ENCODE peak calls at places on chromosomes 5 and 9, in five cellular contexts. P is GM12878, Y is SK-N-SH, B is K562, S is HCT116. J is an unnamed sample.

GRCh38 chr9:14547245-14548060 is 145.8 kb downstream of the ZDHHC21 start:
- DNase-seq in P (no peak), Y (no peak), B (no peak), S (no peak), J (no peak)

GRCh38 chr5:41181691-41182564 is 31.4 kb downstream of the C6 start:
- DNase-seq in P (no peak), Y (no peak), B (no peak), S (no peak), J (peak)

GRCh38 chr9:134130503-134131375 is 5.1 kb upstream of the WDR5 start:
- DNase-seq in P (no peak), Y (no peak), B (no peak), S (no peak), J (peak)

GRCh38 chr5:147487031-147487750 is 22.7 kb downstream of the DPYSL3 start:
- DNase-seq in P (no peak), Y (no peak), B (no peak), S (no peak), J (no peak)

GRCh38 chr5:4479381-4479780 is 660.7 kb upstream of the ADAMTS16 start:
- DNase-seq in P (no peak), Y (no peak), B (no peak), S (no peak), J (no peak)

GRCh38 chr5:154197801-154198461 is 7.4 kb downstream of the GALNT10 start:
- DNase-seq in P (peak), Y (no peak), B (no peak), S (no peak), J (peak)

GRCh38 chr9:114099523-114100270 is 605 bp upstream of the KIF12 start:
- DNase-seq in P (no peak), Y (no peak), B (no peak), S (no peak), J (no peak)

GRCh38 chr5:138948391-138949222 is 73.5 kb upstream of the LRRTM2 start:
- DNase-seq in P (no peak), Y (peak), B (no peak), S (no peak), J (no peak)

GRCh38 chr5:29143266-29143665 is 2050.2 kb upstream of the CDH6 start:
- DNase-seq in P (no peak), Y (no peak), B (no peak), S (no peak), J (no peak)

GRCh38 chr5:66207800-66208561 is 63.9 kb downstream of the SREK1 start:
- DNase-seq in P (no peak), Y (no peak), B (no peak), S (no peak), J (no peak)

GRCh38 chr5:57445715-57446037 is 36.9 kb downstream of the ACTBL2 start:
- DNase-seq in P (no peak), Y (no peak), B (no peak), S (no peak), J (no peak)

GRCh38 chr5:141040093-141040762 is 10.9 kb upstream of the PCDHB1 start:
- DNase-seq in P (no peak), Y (peak), B (no peak), S (peak), J (no peak)

GRCh38 chr9:124517600-124517999 is 10.4 kb upstream of the NR5A1 start:
- DNase-seq in P (no peak), Y (no peak), B (no peak), S (no peak), J (no peak)

GRCh38 chr5:93789173-93790070 is 48.0 kb upstream of the POU5F2 start:
- DNase-seq in P (no peak), Y (no peak), B (no peak), S (no peak), J (no peak)

GRCh38 chr9:129888085-129888808 is 53.0 kb downstream of the USP20 start:
- DNase-seq in P (peak), Y (no peak), B (peak), S (no peak), J (no peak)
- TF ChIP-seq ZBTB33 in P (no peak), Y (no peak), B (no peak), S (no peak), J (no peak)

GRCh38 chr5:79845448-79846197 is 145.4 kb downstream of the MTX3 start:
- DNase-seq in P (no peak), Y (no peak), B (peak), S (peak), J (no peak)
- TF ChIP-seq ZBTB33 in P (no peak), Y (no peak), B (no peak), S (no peak), J (no peak)

GRCh38 chr9:136232964-136233363 is 12.6 kb downstream of the QSOX2 start:
- DNase-seq in P (no peak), Y (no peak), B (no peak), S (no peak), J (no peak)

GRCh38 chr9:136233868-136234267 is 11.7 kb downstream of the QSOX2 start:
- DNase-seq in P (no peak), Y (no peak), B (no peak), S (no peak), J (no peak)

GRCh38 chr9:136230365-136230764 is 15.2 kb downstream of the QSOX2 start:
- DNase-seq in P (no peak), Y (no peak), B (no peak), S (no peak), J (no peak)

GRCh38 chr9:136230773-136231172 is 14.8 kb downstream of the QSOX2 start:
- DNase-seq in P (no peak), Y (no peak), B (no peak), S (no peak), J (no peak)

GRCh38 chr9:136231478-136232297 is 13.9 kb downstream of the QSOX2 start:
- DNase-seq in P (no peak), Y (no peak), B (peak), S (no peak), J (no peak)
- TF ChIP-seq ZBTB33 in P (no peak), Y (no peak), B (no peak), S (no peak), J (no peak)

GRCh38 chr5:103019804-103020203 is 100.1 kb downstream of the GIN1 start:
- DNase-seq in P (no peak), Y (no peak), B (no peak), S (no peak), J (no peak)

GRCh38 chr5:103016167-103016566 is 103.8 kb downstream of the GIN1 start:
- DNase-seq in P (no peak), Y (no peak), B (no peak), S (no peak), J (no peak)

GRCh38 chr5:103014983-103015382 is 105.0 kb downstream of the GIN1 start:
- DNase-seq in P (no peak), Y (no peak), B (no peak), S (no peak), J (no peak)

GRCh38 chr5:103010120-103010666 is 109.7 kb downstream of the GIN1 start:
- DNase-seq in P (no peak), Y (no peak), B (no peak), S (no peak), J (no peak)

DNA sequence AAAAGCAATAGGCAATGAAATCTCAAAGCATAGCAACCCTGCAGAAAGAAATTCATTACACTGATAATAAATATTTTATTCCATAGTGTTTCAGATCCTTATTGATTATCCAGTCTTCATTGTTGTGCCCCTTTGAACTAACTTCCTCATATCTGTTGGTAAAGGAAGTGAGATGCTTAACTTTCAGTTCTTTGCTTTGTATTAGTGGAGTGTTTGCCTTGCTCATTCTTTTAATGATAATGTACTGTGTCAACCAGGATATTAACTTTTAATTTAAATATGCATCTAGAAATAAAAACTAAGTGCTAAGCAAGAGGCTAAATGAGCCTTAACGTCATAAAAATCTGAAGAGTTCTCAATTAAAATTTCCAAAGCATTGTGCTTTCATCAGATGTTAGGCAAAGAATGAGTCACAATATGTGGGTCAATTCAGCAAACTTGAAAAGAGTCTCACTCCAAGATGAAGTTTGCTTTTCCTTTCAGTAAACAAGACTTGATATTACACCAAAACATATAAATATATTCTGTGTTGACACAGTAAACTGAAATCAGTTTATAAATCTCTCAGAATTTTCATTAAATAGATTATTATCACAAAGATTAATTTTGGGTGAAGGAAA is 105.9 kb downstream of the GIN1 start:
- DNase-seq in P (no peak), Y (no peak), B (no peak), S (no peak), J (no peak)
- TF ChIP-seq ZBTB33 in P (no peak), Y (no peak), B (no peak), S (no peak), J (no peak)

GRCh38 chr5:116970318-116970717 is 395.7 kb upstream of the SEMA6A start:
- DNase-seq in P (no peak), Y (peak), B (no peak), S (no peak), J (no peak)
- TF ChIP-seq ZBTB33 in P (no peak), Y (no peak), B (no peak), S (no peak), J (no peak)

GRCh38 chr5:112787261-112787660 is 49.6 kb downstream of the APC start:
- DNase-seq in P (no peak), Y (no peak), B (no peak), S (no peak), J (no peak)

GRCh38 chr5:112779531-112779930 is 41.8 kb downstream of the APC start:
- DNase-seq in P (no peak), Y (no peak), B (no peak), S (no peak), J (no peak)

GRCh38 chr5:112787896-112788295 is 50.2 kb downstream of the APC start:
- DNase-seq in P (no peak), Y (no peak), B (no peak), S (no peak), J (no peak)

DNA sequence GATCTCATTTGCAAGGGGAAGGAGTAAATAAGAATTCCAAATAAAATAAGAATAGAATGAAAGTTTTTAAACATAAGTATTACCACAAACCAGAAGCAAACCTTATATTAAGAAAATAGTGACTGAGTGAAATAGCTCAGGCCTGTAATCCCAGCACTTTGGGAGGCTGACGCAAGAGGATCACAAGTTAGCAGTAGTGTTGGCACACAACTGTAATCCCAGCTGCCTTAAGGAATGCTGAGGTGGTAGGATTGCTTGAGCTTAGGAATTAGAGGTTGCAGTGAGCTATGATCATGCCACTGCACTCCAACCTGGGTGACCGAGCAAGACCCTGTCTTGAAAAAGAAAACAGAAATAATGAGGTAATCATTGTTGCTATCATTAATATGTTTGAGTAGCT is 47.0 kb downstream of the APC start:
- DNase-seq in P (no peak), Y (no peak), B (no peak), S (no peak), J (no peak)
- TF ChIP-seq ZBTB33 in P (no peak), Y (no peak), B (no peak), S (no peak), J (no peak)

J was measured in HepG2.